ENCODE peak calls at places on chromosomes 1 and 21, in seven cellular contexts. O is right lobe of liver; Z is cardiac muscle cell; H is hepatocyte; Y is CD8-positive, alpha-beta T cell; A is ascending aorta; R is colonic mucosa. V is an unnamed sample.

GRCh38 chr1:25744140-25744581 is 55.8 kb upstream of the SELENON start:
- DNase-seq in Z (peak; percentile 62), R (peak; percentile 65), Y (no peak), A (peak; percentile 25), O (peak; percentile 68), H (peak; percentile 70), V (peak; percentile 89)

GRCh38 chr1:65527672-65528071 is 107.2 kb downstream of the LEPR start:
- DNase-seq in R (no peak), A (no peak), O (no peak), Y (no peak), H (no peak), Z (no peak), V (no peak)

GRCh38 chr1:197917813-197918646 is 858 bp downstream of the LHX9 start:
- DNase-seq in H (no peak), Y (no peak), A (no peak), O (no peak), R (no peak), Z (no peak), V (peak; percentile 77)

GRCh38 chr1:9281907-9282306 is 10.8 kb upstream of the SPSB1 start:
- DNase-seq in O (peak; percentile 40), H (peak; percentile 49), Y (no peak), A (no peak), Z (no peak), R (no peak), V (no peak)

GRCh38 chr1:186482661-186483255 is 21.8 kb upstream of the PDC start:
- DNase-seq in A (no peak), O (no peak), Y (peak; percentile 9), Z (peak; percentile 72), H (peak; percentile 81), R (peak; percentile 43), V (peak; percentile 92)

GRCh38 chr1:39378377-39378776 is 113.1 kb upstream of the BMP8A start:
- DNase-seq in Z (peak; percentile 18), Y (no peak), A (no peak), R (peak; percentile 52), O (no peak), H (peak; percentile 63), V (peak; percentile 74)

GRCh38 chr1:241156231-241156965 is 200.6 kb downstream of the RGS7 start:
- DNase-seq in Z (no peak), R (peak; percentile 82), H (peak; percentile 74), Y (no peak), O (peak; percentile 61), A (no peak), V (no peak)

GRCh38 chr21:37787456-37787855 is 128.8 kb downstream of the KCNJ6 start:
- DNase-seq in O (no peak), Y (no peak), R (no peak), Z (no peak), H (no peak), A (no peak), V (no peak)

GRCh38 chr1:51829058-51829457 is 49.5 kb downstream of the NRDC start:
- DNase-seq in H (no peak), Z (no peak), R (no peak), O (no peak), A (no peak), Y (no peak), V (no peak)

GRCh38 chr1:39021431-39021830 is 4.7 kb upstream of the NDUFS5 start:
- DNase-seq in Z (no peak), H (no peak), R (no peak), O (no peak), A (no peak), Y (no peak), V (no peak)

GRCh38 chr1:100400332-100400933 is 48.1 kb downstream of the CDC14A start:
- DNase-seq in Y (peak; percentile 46), O (peak; percentile 59), A (no peak), H (no peak), Z (no peak), R (peak; percentile 52), V (peak; percentile 60)

GRCh38 chr21:34986561-34987533 is 62.3 kb downstream of the RUNX1 start:
- DNase-seq in Y (peak; percentile 56), H (peak; percentile 26), O (no peak), R (no peak), A (no peak), Z (no peak), V (peak; percentile 64)
- TF ChIP-seq CTCF in Y (no peak), H (no peak), O (no peak), R (no peak), A (no peak), Z (peak; percentile 18), V (peak; percentile 10)

GRCh38 chr1:33337994-33338494 is 17.1 kb upstream of the A3GALT2 start:
- DNase-seq in O (no peak), Y (no peak), A (no peak), H (no peak), Z (no peak), R (no peak), V (no peak)

GRCh38 chr1:33336580-33336979 is 15.7 kb upstream of the A3GALT2 start:
- DNase-seq in H (no peak), R (no peak), Z (no peak), Y (no peak), O (no peak), A (no peak), V (no peak)

GRCh38 chr1:33339413-33339812 is 18.5 kb upstream of the A3GALT2 start:
- DNase-seq in A (no peak), Z (no peak), R (no peak), O (no peak), H (no peak), Y (no peak), V (peak; percentile 64)

GRCh38 chr1:33341190-33341589 is 20.3 kb upstream of the A3GALT2 start:
- DNase-seq in H (no peak), Y (no peak), Z (no peak), O (no peak), A (no peak), R (no peak), V (no peak)

DNA sequence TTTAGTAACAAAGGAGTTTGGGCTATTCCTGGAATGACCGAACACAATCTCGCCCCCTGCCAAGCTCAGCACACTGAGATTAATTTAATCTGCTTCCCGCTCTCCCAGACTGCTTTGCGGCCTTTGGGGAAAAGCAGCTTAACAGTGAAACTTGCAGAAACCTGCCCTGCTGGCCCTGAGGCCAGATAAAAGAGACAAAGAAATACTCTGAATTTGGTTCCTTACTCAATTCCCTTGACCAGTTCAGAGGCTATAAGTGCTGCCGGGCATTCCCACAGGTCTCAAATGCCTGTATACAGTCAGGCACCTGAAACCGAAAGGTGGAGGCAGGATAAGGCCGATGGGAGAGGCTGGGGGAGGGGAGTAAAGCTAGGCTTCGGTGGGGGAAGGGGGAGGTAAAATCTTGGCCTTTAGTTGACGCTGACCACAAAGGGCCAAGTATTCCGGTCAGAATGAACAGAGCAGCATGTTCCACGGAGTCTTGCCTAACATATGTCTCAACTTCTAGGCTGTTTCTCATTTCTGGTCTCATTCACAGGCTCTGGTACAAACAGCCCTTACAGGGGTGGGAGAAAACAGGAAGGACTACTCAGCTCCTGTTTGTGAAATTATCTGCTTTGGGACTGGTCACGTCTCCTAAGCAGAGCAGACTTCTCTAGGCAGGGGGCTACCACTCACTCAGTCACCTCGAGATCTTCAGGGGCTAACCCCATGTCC is 17.8 kb upstream of the A3GALT2 start:
- DNase-seq in Y (no peak), Z (peak; percentile 28), A (no peak), H (peak; percentile 71), R (no peak), O (no peak), V (peak; percentile 88)
- H3K27ac ChIP-seq in Y (no peak overlapping the region), Z (peak overlapping the region; percentile 88), A (peak overlapping the region; percentile 100), H (peak overlapping the region; percentile 97), R (peak overlapping the region; percentile 60), O (peak overlapping the region; percentile 82), V (peak overlapping the region; percentile 97)

GRCh38 chr1:119888476-119888875 is 7.8 kb downstream of the ADAM30 start:
- DNase-seq in O (no peak), R (no peak), Z (no peak), H (no peak), Y (no peak), A (no peak), V (no peak)
- TF ChIP-seq CTCF in O (no peak), R (no peak), Z (no peak), H (no peak), Y (no peak), A (no peak), V (no peak)

GRCh38 chr1:60374537-60374936 is 301.0 kb upstream of the C1orf87 start:
- DNase-seq in Y (no peak), A (no peak), H (no peak), O (no peak), Z (no peak), R (no peak), V (no peak)

DNA sequence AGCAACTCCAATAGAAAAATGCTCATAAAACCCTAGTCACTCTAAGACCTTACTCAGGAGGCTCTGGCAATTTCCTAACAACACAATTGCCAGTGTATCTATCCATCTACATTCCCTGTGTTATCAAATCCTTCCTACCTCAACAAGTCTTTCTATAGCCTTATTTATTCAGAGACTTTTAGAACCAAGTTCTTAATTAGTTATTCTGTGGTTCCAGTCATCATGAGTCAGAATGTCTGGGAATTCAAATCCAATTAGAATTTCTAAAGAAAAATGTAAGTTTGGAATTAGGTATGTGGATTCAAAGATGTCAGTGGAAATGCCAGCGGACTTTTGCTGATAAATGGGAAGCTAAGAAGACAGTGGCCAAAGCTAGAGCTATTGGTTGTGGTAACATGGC is 302.6 kb upstream of the C1orf87 start:
- DNase-seq in O (no peak), Z (no peak), H (no peak), A (no peak), R (no peak), Y (no peak), V (no peak)
- H3K27ac ChIP-seq in O (no peak overlapping the region), Z (no peak overlapping the region), H (no peak overlapping the region), A (no peak overlapping the region), R (no peak overlapping the region), Y (no peak overlapping the region), V (no peak overlapping the region)

DNA sequence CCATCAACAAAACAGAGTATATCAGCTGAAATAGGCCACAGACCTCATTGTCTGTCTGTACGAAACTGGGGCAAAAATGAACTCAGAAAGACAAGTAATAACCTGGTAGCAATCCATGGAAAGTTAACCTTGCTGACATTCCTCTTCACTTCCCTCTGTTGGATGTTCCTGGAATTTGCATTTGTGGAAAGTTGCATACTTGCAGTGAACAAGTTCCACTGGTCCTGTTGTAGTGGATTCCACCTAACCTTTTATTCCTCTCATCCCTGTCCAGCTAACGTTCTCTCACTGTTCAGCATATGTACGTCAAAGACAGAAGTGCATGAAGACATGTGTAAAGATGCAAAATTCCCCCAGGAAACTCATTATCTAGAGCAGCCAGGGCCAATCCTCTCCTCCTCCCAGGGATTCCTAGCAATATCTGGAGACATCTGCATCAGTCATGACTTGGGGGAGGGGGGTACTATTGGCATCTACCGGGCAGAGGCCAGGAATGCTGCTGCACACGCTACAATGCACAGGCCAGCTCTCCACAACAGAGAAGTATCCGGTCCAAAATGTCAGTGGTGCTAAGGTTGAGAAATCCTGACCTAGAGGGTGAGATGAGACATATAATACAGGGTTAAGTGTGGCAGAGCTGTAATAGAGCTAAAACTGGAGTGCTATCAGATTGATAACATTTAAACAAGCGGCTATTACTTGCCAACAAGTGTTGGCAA is 8.2 kb downstream of the LPAR3 start:
- DNase-seq in O (no peak), A (no peak), Y (no peak), H (no peak), Z (no peak), R (peak; percentile 5), V (no peak)
- TF ChIP-seq CTCF in O (no peak), A (no peak), Y (no peak), H (no peak), Z (peak; percentile 21), R (no peak), V (peak; percentile 39)